ENCODE peak calls at places on chromosomes 16 and 17, in ten cellular contexts. D is amygdala, Z is skeletal muscle cell, Q is RCC 7860, I is hippocampal formation, Y is ascending aorta, L is fibroblast of the conjunctiva, F is spleen, J is AG10803, B is endothelial cell. W is an unnamed sample.

GRCh38 chr16:19518423-19518822 is 3.5 kb downstream of the GDE1 start:
- DNase-seq in J (no peak), D (no peak), Y (no peak), Q (no peak), L (no peak), B (no peak), I (no peak), F (no peak), Z (no peak), W (no peak)

GRCh38 chr17:61442878-61443474 is 9.2 kb upstream of the TBX4 start:
- DNase-seq in F (no peak), D (no peak), Y (no peak), Q (no peak), J (no peak), Z (no peak), B (no peak), L (no peak), I (no peak), W (no peak)

GRCh38 chr17:67765623-67766022 is 47.9 kb downstream of the NOL11 start:
- DNase-seq in Q (no peak), F (no peak), B (no peak), I (no peak), J (no peak), Z (no peak), D (no peak), Y (no peak), L (no peak), W (no peak)

GRCh38 chr16:278863-279366 is 1.5 kb upstream of the ARHGDIG start:
- DNase-seq in J (no peak), Q (peak), B (no peak), I (no peak), L (no peak), D (no peak), F (no peak), Y (no peak), Z (no peak), W (peak)

GRCh38 chr16:57798953-57799618 is 3.2 kb downstream of the KIFC3 start:
- DNase-seq in F (no peak), D (no peak), Y (no peak), L (no peak), Z (no peak), J (no peak), B (no peak), I (no peak), Q (no peak), W (no peak)

GRCh38 chr17:42010898-42011516 is 6.2 kb downstream of the DNAJC7 start:
- DNase-seq in Q (no peak), Z (no peak), B (no peak), F (no peak), D (no peak), L (no peak), Y (no peak), I (no peak), J (no peak), W (no peak)

GRCh38 chr16:1211451-1212268 is 13.4 kb downstream of the TPSG1 start:
- DNase-seq in Z (no peak), J (no peak), F (no peak), D (no peak), Y (no peak), B (no peak), Q (no peak), L (no peak), I (no peak), W (no peak)

GRCh38 chr17:9044796-9045470 is 23.6 kb downstream of the NTN1 start:
- DNase-seq in F (no peak), Q (no peak), Y (no peak), D (no peak), B (no peak), J (no peak), I (no peak), L (no peak), Z (no peak), W (no peak)

GRCh38 chr17:29622337-29623282 is at the start of gene CORO6:
- DNase-seq in L (no peak), Z (no peak), D (peak), F (peak), Y (no peak), I (no peak), B (peak), Q (no peak), J (peak), W (no peak)

W was measured in RKO.